ENCODE peak calls at places on chromosomes 3 and 15, in seven cellular contexts. A, B, V, W, K, R and Y are unnamed samples.

GRCh38 chr3:192445768-192446644 is 281.3 kb downstream of the FGF12 start:
- DNase-seq in V (no peak), R (no peak), B (no peak), W (no peak), K (no peak), A (no peak), Y (no peak)

GRCh38 chr3:166324401-166324800 is 487.2 kb upstream of the BCHE start:
- DNase-seq in W (no peak), V (no peak), A (no peak), K (no peak), B (no peak), R (no peak), Y (no peak)

GRCh38 chr3:52014613-52015012 is 18.9 kb upstream of the RPL29 start:
- DNase-seq in B (no peak), R (peak; percentile 66), W (no peak), K (no peak), A (no peak), V (no peak), Y (no peak)

GRCh38 chr3:78604328-78604727 is 1163.5 kb downstream of the ROBO1 start:
- DNase-seq in R (no peak), A (peak; percentile 15), K (no peak), V (no peak), B (peak; percentile 79), W (peak; percentile 80), Y (no peak)

GRCh38 chr3:141105828-141106628 is 54.9 kb downstream of the SPSB4 start:
- DNase-seq in V (peak; percentile 76), R (peak; percentile 89), B (peak; percentile 95), K (peak; percentile 41), A (peak; percentile 69), W (peak; percentile 91), Y (peak; percentile 85)

GRCh38 chr3:179113903-179114302 is 34.3 kb upstream of the PIK3CA start:
- DNase-seq in B (peak; percentile 76), A (no peak), W (peak; percentile 55), K (no peak), V (no peak), R (no peak), Y (no peak)

GRCh38 chr15:52183562-52184173 is 7.5 kb downstream of the GNB5 start:
- DNase-seq in A (no peak), K (peak; percentile 43), W (peak; percentile 60), V (no peak), R (peak; percentile 61), B (peak; percentile 66), Y (peak; percentile 54)

GRCh38 chr3:149736180-149737100 is 15.8 kb downstream of the COMMD2 start:
- DNase-seq in B (peak; percentile 82), A (no peak), V (no peak), W (peak; percentile 70), K (no peak), R (no peak), Y (no peak)

GRCh38 chr3:134143828-134144390 is 106.8 kb downstream of the RYK start:
- DNase-seq in W (no peak), B (peak; percentile 14), K (no peak), R (no peak), V (no peak), A (no peak), Y (no peak)

GRCh38 chr3:46408853-46409252 is 1.8 kb downstream of the CCRL2 start:
- DNase-seq in V (no peak), K (no peak), A (no peak), R (no peak), W (no peak), B (no peak), Y (no peak)

GRCh38 chr3:183551930-183552329 is 3.6 kb downstream of the KLHL6 start:
- DNase-seq in B (no peak), A (no peak), V (no peak), K (no peak), R (no peak), W (no peak), Y (no peak)

GRCh38 chr3:126476166-126476975 is 680 bp upstream of the ZXDC start:
- DNase-seq in W (peak; percentile 36), R (no peak), A (no peak), K (peak; percentile 72), V (no peak), B (peak; percentile 54), Y (peak; percentile 95)

GRCh38 chr15:60523056-60523455 is 44.1 kb upstream of the ICE2 start:
- DNase-seq in K (no peak), A (no peak), B (peak; percentile 33), W (peak; percentile 66), V (no peak), R (no peak), Y (no peak)

GRCh38 chr3:85102774-85103173 is 144.0 kb downstream of the CADM2 start:
- DNase-seq in R (no peak), B (no peak), V (no peak), A (no peak), W (no peak), K (no peak), Y (no peak)

GRCh38 chr15:40937762-40938529 is 8.8 kb downstream of the DLL4 start:
- DNase-seq in R (no peak), V (no peak), K (peak; percentile 92), B (no peak), A (no peak), W (no peak), Y (no peak)

GRCh38 chr15:100457201-100457600 is 71.5 kb downstream of the CERS3 start:
- DNase-seq in V (no peak), K (no peak), W (peak; percentile 17), A (no peak), R (peak; percentile 11), B (peak; percentile 29), Y (no peak)

GRCh38 chr15:67397139-67397538 is 123.8 kb upstream of the C15orf61 start:
- DNase-seq in K (no peak), A (no peak), B (peak; percentile 13), R (no peak), V (no peak), W (no peak), Y (no peak)

GRCh38 chr3:48119495-48120193 is 68.6 kb downstream of the CDC25A start:
- DNase-seq in R (no peak), A (no peak), B (peak; percentile 60), K (no peak), V (peak; percentile 33), W (peak; percentile 77), Y (no peak)

GRCh38 chr3:99747915-99748314 is 69.7 kb upstream of the CMSS1 start:
- DNase-seq in K (no peak), A (no peak), B (peak; percentile 63), W (peak; percentile 44), V (no peak), R (no peak), Y (no peak)

GRCh38 chr15:79924379-79924778 is 27.6 kb upstream of the MTHFS start:
- DNase-seq in R (no peak), K (no peak), A (no peak), B (no peak), W (no peak), V (peak; percentile 25), Y (no peak)

GRCh38 chr3:29145370-29145769 is 135.5 kb upstream of the RBMS3 start:
- DNase-seq in A (no peak), K (no peak), R (no peak), W (no peak), V (no peak), B (no peak), Y (no peak)

GRCh38 chr3:411183-411681 is 214.7 kb downstream of the CHL1 start:
- DNase-seq in B (no peak), V (no peak), A (no peak), W (no peak), R (no peak), K (no peak), Y (no peak)

DNA sequence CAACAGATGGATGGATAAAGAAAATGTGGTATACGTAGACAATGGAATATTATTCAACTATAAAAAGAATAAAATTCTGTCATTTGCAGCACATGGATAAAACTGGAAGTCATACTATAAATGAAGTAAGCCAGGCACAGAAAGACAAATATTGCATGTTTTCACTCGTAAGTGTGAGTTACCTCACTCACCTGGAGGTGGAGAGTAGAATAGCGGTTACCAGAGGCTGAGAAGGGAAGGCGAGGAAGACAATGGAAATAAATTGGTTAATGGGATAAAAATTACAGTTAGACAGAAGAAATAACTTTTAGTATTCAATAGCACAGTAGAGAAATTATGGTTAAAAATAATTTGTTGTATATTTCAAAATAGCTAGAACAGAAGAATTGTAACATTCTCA is 141.6 kb downstream of the EFHB start:
- DNase-seq in R (no peak), K (no peak), A (no peak), V (no peak), B (no peak), W (no peak), Y (no peak)
- TF ChIP-seq CTCF in R (no peak), K (no peak), A (no peak), V (no peak), B (no peak), W (no peak), Y (no peak)

DNA sequence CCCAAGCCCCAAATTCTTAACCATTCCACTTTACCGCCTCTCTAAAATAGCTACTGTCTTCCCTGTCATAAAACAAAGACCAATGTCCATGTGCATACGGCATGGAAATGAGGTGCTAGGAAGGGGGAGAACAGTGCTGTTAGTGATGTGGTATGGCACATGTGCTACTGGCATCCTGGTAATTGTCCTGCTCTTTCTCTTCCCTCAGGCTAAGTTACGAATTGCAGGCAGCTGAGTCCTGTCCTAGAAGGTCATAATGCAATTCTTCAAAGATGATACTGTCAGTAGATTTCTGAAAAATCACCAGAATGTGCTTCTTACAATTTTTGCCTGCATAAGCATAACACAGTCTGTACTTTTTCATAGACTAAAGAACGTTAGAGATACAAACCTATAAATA is 216.8 kb downstream of the RSL24D1 start:
- DNase-seq in K (no peak), B (no peak), W (no peak), A (no peak), R (no peak), V (no peak), Y (no peak)
- TF ChIP-seq CTCF in K (no peak), B (no peak), W (no peak), A (no peak), R (no peak), V (no peak), Y (no peak)

GRCh38 chr3:159872374-159873109 is 116.1 kb upstream of the IL12A start:
- DNase-seq in K (peak; percentile 84), R (no peak), B (peak; percentile 95), W (peak; percentile 68), V (no peak), A (peak; percentile 74), Y (no peak)
- TF ChIP-seq CTCF in K (no peak), R (peak; percentile 31), B (peak; percentile 3), W (peak; percentile 40), V (no peak), A (peak; percentile 44), Y (no peak)

DNA sequence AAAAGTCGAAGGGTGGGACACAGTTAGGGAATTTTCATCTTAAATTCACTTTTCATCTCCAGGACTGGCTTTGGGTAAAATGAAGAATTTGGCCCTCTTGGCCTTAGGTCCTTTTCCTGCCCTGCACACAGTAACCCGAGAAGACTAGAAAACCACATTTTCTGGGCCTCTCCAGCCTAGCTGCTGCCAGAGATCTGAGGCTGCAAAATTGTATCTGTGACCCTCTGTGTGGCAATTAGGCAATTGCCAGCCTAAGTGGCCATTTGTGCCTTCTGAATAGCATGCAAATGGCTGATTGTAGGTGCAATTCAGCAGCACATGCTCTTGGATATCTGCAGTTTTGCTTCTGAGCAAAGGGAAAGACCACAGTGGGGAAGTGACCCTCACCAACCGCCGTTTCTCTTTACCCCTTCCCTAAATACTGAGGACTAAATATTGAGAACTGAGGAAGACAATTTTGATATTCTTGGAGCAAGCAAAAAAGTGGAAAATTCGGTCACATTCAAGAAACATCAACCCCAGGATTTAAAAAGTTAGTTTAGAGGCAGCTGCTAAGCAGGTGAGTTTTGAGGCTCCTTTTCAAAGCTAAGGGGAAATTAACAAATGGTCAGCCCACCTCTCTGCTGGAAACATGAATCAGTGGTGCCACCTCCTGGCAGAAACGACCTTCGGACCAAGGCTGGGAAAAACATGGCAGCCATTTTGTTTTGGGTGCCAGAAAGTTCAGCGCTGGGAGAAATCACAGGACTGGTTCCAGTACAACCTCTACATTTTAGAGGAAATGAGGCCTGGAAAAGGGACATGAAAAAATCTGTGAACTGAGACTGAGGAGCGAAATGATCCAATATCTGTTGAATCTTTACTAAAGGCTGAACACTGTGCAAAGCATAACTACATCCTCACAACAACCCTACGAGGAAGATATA is 56.6 kb upstream of the PRTG start:
- DNase-seq in R (peak; percentile 86), B (peak; percentile 82), W (peak; percentile 70), V (peak; percentile 48), A (no peak), K (peak; percentile 59), Y (no peak)
- TF ChIP-seq CTCF in R (peak; percentile 77), B (peak; percentile 96), W (peak; percentile 72), V (peak; percentile 64), A (peak; percentile 72), K (peak; percentile 58), Y (no peak)